ENCODE peak calls at places on chromosomes 3 and 15, in eight cellular contexts. R, P, A, L, Z, Y, D and F are unnamed samples.

GRCh38 chr3:128879991-128880390 is 571 bp downstream of the ACAD9 start:
- DNase-seq in Z (no peak), P (no peak), D (no peak), Y (no peak), L (no peak), R (no peak), A (peak; percentile 26), F (no peak)

GRCh38 chr3:13244695-13245449 is 171.6 kb upstream of the IQSEC1 start:
- DNase-seq in Z (no peak), A (no peak), P (no peak), L (no peak), R (peak; percentile 67), Y (no peak), D (no peak), F (no peak)

GRCh38 chr3:10516835-10517465 is 11.6 kb upstream of the ATP2B2 start:
- DNase-seq in Z (peak; percentile 7), A (no peak), P (no peak), D (no peak), R (no peak), L (no peak), Y (no peak), F (no peak)

GRCh38 chr3:25662921-25663320 is 1.8 kb downstream of the TOP2B start:
- DNase-seq in A (no peak), R (peak; percentile 5), L (no peak), P (no peak), Z (no peak), Y (no peak), D (no peak), F (no peak)

GRCh38 chr3:141275511-141275910 is 43.9 kb downstream of the PXYLP1 start:
- DNase-seq in R (no peak), P (no peak), A (no peak), L (no peak), Y (no peak), Z (no peak), D (no peak), F (no peak)

GRCh38 chr15:76932090-76932966 is 779 bp downstream of the RCN2 start:
- DNase-seq in P (no peak), A (no peak), Z (no peak), D (no peak), L (no peak), R (peak; percentile 13), Y (no peak), F (no peak)

GRCh38 chr3:125374996-125375941 is at the start of gene ZNF148:
- DNase-seq in Z (peak; percentile 92), D (peak; percentile 93), A (peak; percentile 90), R (peak; percentile 90), Y (peak; percentile 89), L (peak; percentile 85), P (peak; percentile 92), F (peak; percentile 92)

GRCh38 chr3:4505688-4506558 is 12.8 kb downstream of the ITPR1 start:
- DNase-seq in Z (no peak), P (no peak), A (no peak), L (no peak), D (no peak), Y (no peak), R (no peak), F (no peak)

GRCh38 chr3:52636673-52637072 is 49.0 kb downstream of the PBRM1 start:
- DNase-seq in Z (no peak), D (no peak), Y (no peak), R (peak; percentile 78), P (no peak), A (no peak), L (no peak), F (no peak)

GRCh38 chr15:39669671-39670070 is 88.8 kb downstream of the THBS1 start:
- DNase-seq in P (no peak), Y (no peak), D (no peak), L (no peak), Z (no peak), A (no peak), R (no peak), F (no peak)

GRCh38 chr15:41955807-41956525 is 16.4 kb downstream of the EHD4 start:
- DNase-seq in D (no peak), L (no peak), Y (no peak), Z (no peak), R (no peak), A (no peak), P (no peak), F (no peak)

GRCh38 chr3:171240504-171240835 is 213.9 kb upstream of the SLC2A2 start:
- DNase-seq in A (no peak), L (no peak), P (no peak), Z (no peak), Y (no peak), R (no peak), D (no peak), F (no peak)

GRCh38 chr15:51731549-51732267 is 5.7 kb downstream of the LYSMD2 start:
- DNase-seq in A (peak; percentile 66), P (peak; percentile 51), Z (peak; percentile 44), Y (peak; percentile 79), R (peak; percentile 56), D (no peak), L (no peak), F (no peak)

GRCh38 chr3:12796171-12797123 is at the start of gene CAND2:
- DNase-seq in Y (no peak), D (peak; percentile 78), L (peak; percentile 80), P (peak; percentile 72), Z (peak; percentile 46), R (no peak), A (peak; percentile 43), F (peak; percentile 56)

GRCh38 chr15:79090487-79091203 is at the start of gene RASGRF1:
- DNase-seq in Z (no peak), D (no peak), P (no peak), Y (no peak), L (no peak), R (no peak), A (no peak), F (peak; percentile 63)

GRCh38 chr15:40398413-40398873 is 7.2 kb upstream of the IVD start:
- DNase-seq in Z (no peak), A (peak; percentile 48), D (no peak), R (no peak), P (peak; percentile 56), Y (peak; percentile 56), L (no peak), F (no peak)

GRCh38 chr3:142595581-142595950 is 627 bp upstream of the PLS1 start:
- DNase-seq in D (no peak), R (peak; percentile 40), L (no peak), A (no peak), Z (no peak), Y (no peak), P (no peak), F (no peak)

GRCh38 chr3:33602829-33603228 is 115.2 kb downstream of the CLASP2 start:
- DNase-seq in Y (no peak), Z (no peak), L (no peak), P (no peak), D (peak; percentile 21), R (no peak), A (no peak), F (no peak)

GRCh38 chr15:62124953-62125263 is 40.2 kb downstream of the C2CD4B start:
- DNase-seq in D (no peak), R (no peak), Z (no peak), P (no peak), Y (no peak), A (no peak), L (no peak), F (no peak)

GRCh38 chr15:35254052-35254451 is 169.0 kb upstream of the NANOGP8 start:
- DNase-seq in D (no peak), L (no peak), A (no peak), Z (no peak), Y (no peak), P (no peak), R (no peak), F (no peak)

GRCh38 chr15:79570004-79570403 is 137.9 kb downstream of the MINAR1 start:
- DNase-seq in D (no peak), R (no peak), Z (no peak), P (no peak), A (no peak), Y (no peak), L (no peak), F (no peak)

DNA sequence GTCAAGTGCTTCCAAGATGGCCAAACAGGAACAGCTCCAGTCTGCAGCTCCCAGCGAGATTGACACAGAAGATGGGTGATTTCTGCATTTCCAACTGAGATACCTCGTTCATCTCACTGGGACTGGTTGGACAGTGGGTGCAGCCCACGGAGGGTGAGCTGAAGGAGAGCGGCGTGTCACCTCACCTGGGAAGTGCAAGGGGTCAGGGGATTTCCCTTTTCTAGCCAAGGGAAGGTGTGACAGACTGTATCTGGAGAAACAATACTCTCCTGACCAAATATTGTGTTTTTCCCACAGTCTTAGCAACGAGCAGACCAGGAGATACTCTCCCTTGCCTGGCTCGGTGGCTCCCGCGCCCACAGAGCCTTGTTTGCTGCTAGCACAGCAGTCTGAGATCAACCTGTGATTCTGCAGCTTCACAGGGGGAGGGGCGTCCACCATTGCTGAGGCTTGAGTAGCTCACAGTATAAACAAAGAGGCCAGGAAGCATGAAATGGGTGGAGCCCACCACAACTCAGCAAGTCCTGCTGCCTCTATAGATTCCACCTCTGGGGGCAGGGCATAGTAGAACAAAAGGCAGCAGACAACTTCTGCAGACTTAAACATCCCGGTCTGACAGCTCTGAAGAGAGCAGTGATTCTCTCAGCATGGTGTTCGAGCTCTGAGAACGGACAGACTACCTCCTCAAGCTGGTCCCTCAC is 293.5 kb upstream of the SUCLG2 start:
- DNase-seq in D (peak; percentile 8), R (no peak), Y (no peak), P (no peak), Z (no peak), A (no peak), L (no peak), F (no peak)
- TF ChIP-seq CTCF in D (no peak), R (no peak), Y (no peak), P (no peak), Z (no peak), A (no peak), L (no peak), F (no peak)

GRCh38 chr3:132268956-132269355 is 48.3 kb upstream of the ACP3 start:
- DNase-seq in Y (no peak), P (no peak), L (no peak), D (no peak), Z (no peak), R (peak; percentile 47), A (no peak), F (no peak)
- TF ChIP-seq CTCF in Y (no peak), P (peak; percentile 10), L (no peak), D (no peak), Z (no peak), R (peak; percentile 15), A (peak; percentile 18), F (peak; percentile 43)

GRCh38 chr15:91954211-91954804 is 100.8 kb downstream of the SLCO3A1 start:
- DNase-seq in R (no peak), L (no peak), D (no peak), Y (no peak), A (no peak), Z (no peak), P (no peak), F (no peak)
- TF ChIP-seq CTCF in R (no peak), L (no peak), D (no peak), Y (no peak), A (no peak), Z (no peak), P (no peak), F (no peak)

DNA sequence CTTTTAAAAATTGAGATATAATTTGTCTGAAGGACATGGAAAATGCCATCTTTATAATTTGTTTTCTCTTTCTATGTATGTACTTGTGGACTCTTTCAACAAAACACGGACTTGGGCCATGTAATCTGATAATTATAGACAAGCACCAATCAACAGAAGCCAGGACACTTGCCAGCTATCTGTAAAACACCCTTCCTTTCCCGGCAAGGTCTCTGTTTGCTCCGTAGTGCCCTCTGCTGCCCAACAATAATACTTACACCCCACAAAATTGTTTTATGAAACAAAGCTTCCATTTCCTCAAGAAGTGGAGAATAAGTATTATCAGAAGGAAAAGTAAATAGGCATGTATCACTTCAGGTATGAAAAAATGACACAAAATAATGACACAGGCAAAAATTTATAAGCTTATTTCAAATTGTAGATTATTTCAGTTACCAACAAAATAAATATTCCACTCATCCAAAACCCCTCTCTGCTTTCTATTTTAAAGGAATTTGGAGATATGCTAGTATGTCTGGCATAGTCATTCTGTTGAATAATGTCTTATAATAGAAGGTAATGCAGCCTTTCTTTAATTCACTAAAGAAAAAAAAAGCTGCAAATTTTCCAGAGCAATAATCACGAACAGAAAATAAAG is 32.8 kb downstream of the MYH15 start:
- DNase-seq in Y (peak; percentile 63), Z (peak; percentile 35), A (peak; percentile 36), P (peak; percentile 38), R (peak; percentile 77), D (peak; percentile 14), L (peak; percentile 33), F (peak; percentile 34)
- TF ChIP-seq CTCF in Y (peak; percentile 89), Z (peak; percentile 52), A (peak; percentile 75), P (peak; percentile 78), R (peak; percentile 62), D (peak; percentile 73), L (no peak), F (peak; percentile 67)